ENCODE peak calls at places on chromosomes 7 and 10, in eight cellular contexts. One of them, this sample, is unnamed.

GRCh38 chr7:158685727-158686126 is 18.9 kb downstream of the NCAPG2 start:
- DNase-seq in ovary: no peak
- DNase-seq in A549: no peak
- DNase-seq in transverse colon: no peak
- DNase-seq in HCT116: no peak
- DNase-seq in esophagus muscularis mucosa: no peak
- DNase-seq in GM12892: no peak
- DNase-seq in endothelial cell of umbilical vein: no peak
- DNase-seq in this sample: no peak

GRCh38 chr10:95289003-95289920 is 1.5 kb downstream of the PDLIM1 start:
- DNase-seq in ovary: no peak
- DNase-seq in A549: peak
- DNase-seq in transverse colon: peak
- DNase-seq in HCT116: no peak
- DNase-seq in esophagus muscularis mucosa: no peak
- DNase-seq in GM12892: no peak
- DNase-seq in endothelial cell of umbilical vein: no peak
- DNase-seq in this sample: no peak

GRCh38 chr10:130745251-130745650 is 566.3 kb downstream of the TCERG1L start:
- DNase-seq in ovary: no peak
- DNase-seq in A549: no peak
- DNase-seq in transverse colon: no peak
- DNase-seq in HCT116: no peak
- DNase-seq in esophagus muscularis mucosa: no peak
- DNase-seq in GM12892: no peak
- DNase-seq in endothelial cell of umbilical vein: no peak
- DNase-seq in this sample: no peak

GRCh38 chr7:139044813-139045794 is 9.3 kb upstream of the ZC3HAV1L start:
- DNase-seq in ovary: no peak
- DNase-seq in A549: no peak
- DNase-seq in transverse colon: no peak
- DNase-seq in HCT116: no peak
- DNase-seq in esophagus muscularis mucosa: no peak
- DNase-seq in GM12892: no peak
- DNase-seq in endothelial cell of umbilical vein: no peak
- DNase-seq in this sample: no peak

GRCh38 chr7:155792315-155792960 is 19.8 kb downstream of the SHH start:
- DNase-seq in ovary: no peak
- DNase-seq in A549: no peak
- DNase-seq in transverse colon: no peak
- DNase-seq in HCT116: no peak
- DNase-seq in esophagus muscularis mucosa: no peak
- DNase-seq in GM12892: no peak
- DNase-seq in endothelial cell of umbilical vein: no peak
- DNase-seq in this sample: no peak

GRCh38 chr7:106730021-106730420 is 69.1 kb upstream of the CCDC71L start:
- DNase-seq in ovary: no peak
- DNase-seq in A549: no peak
- DNase-seq in transverse colon: no peak
- DNase-seq in HCT116: no peak
- DNase-seq in esophagus muscularis mucosa: no peak
- DNase-seq in GM12892: no peak
- DNase-seq in endothelial cell of umbilical vein: peak
- DNase-seq in this sample: no peak

GRCh38 chr10:69406816-69407580 is 9.7 kb downstream of the TACR2 start:
- DNase-seq in ovary: no peak
- DNase-seq in A549: no peak
- DNase-seq in transverse colon: no peak
- DNase-seq in HCT116: no peak
- DNase-seq in esophagus muscularis mucosa: no peak
- DNase-seq in GM12892: no peak
- DNase-seq in endothelial cell of umbilical vein: no peak
- DNase-seq in this sample: no peak

GRCh38 chr10:42551582-42552187 is 86.7 kb downstream of the ZNF33B start:
- DNase-seq in ovary: peak
- DNase-seq in A549: no peak
- DNase-seq in transverse colon: no peak
- DNase-seq in HCT116: no peak
- DNase-seq in esophagus muscularis mucosa: no peak
- DNase-seq in GM12892: no peak
- DNase-seq in endothelial cell of umbilical vein: no peak
- DNase-seq in this sample: no peak

GRCh38 chr10:132113206-132113605 is 47.5 kb downstream of the JAKMIP3 start:
- DNase-seq in ovary: peak
- DNase-seq in A549: no peak
- DNase-seq in transverse colon: no peak
- DNase-seq in HCT116: no peak
- DNase-seq in esophagus muscularis mucosa: no peak
- DNase-seq in GM12892: no peak
- DNase-seq in endothelial cell of umbilical vein: no peak
- DNase-seq in this sample: no peak

GRCh38 chr10:30792025-30792424 is 162.5 kb upstream of the LYZL2 start:
- DNase-seq in ovary: no peak
- DNase-seq in A549: no peak
- DNase-seq in transverse colon: no peak
- DNase-seq in HCT116: no peak
- DNase-seq in esophagus muscularis mucosa: no peak
- DNase-seq in GM12892: no peak
- DNase-seq in endothelial cell of umbilical vein: no peak
- DNase-seq in this sample: no peak

GRCh38 chr10:75430000-75430763 is 1.2 kb upstream of the LRMDA start:
- DNase-seq in ovary: peak
- DNase-seq in A549: peak
- DNase-seq in transverse colon: peak
- DNase-seq in HCT116: no peak
- DNase-seq in esophagus muscularis mucosa: no peak
- DNase-seq in GM12892: no peak
- DNase-seq in endothelial cell of umbilical vein: peak
- DNase-seq in this sample: peak

GRCh38 chr7:155538293-155538692 is 8.1 kb downstream of the CNPY1 start:
- DNase-seq in ovary: no peak
- DNase-seq in A549: no peak
- DNase-seq in transverse colon: no peak
- DNase-seq in HCT116: no peak
- DNase-seq in esophagus muscularis mucosa: no peak
- DNase-seq in GM12892: no peak
- DNase-seq in endothelial cell of umbilical vein: no peak
- DNase-seq in this sample: no peak

GRCh38 chr7:133633055-133633454 is 380.2 kb downstream of the EXOC4 start:
- DNase-seq in ovary: no peak
- DNase-seq in A549: peak
- DNase-seq in transverse colon: no peak
- DNase-seq in HCT116: no peak
- DNase-seq in esophagus muscularis mucosa: no peak
- DNase-seq in GM12892: no peak
- DNase-seq in endothelial cell of umbilical vein: peak
- DNase-seq in this sample: no peak

GRCh38 chr7:460374-461117 is 59.1 kb downstream of the PDGFA start:
- DNase-seq in ovary: no peak
- DNase-seq in A549: no peak
- DNase-seq in transverse colon: no peak
- DNase-seq in HCT116: no peak
- DNase-seq in esophagus muscularis mucosa: no peak
- DNase-seq in GM12892: no peak
- DNase-seq in endothelial cell of umbilical vein: peak
- DNase-seq in this sample: no peak

GRCh38 chr10:61902448-61903183 is 1.1 kb downstream of the ARID5B start:
- DNase-seq in ovary: peak
- DNase-seq in A549: peak
- DNase-seq in transverse colon: peak
- DNase-seq in HCT116: peak
- DNase-seq in esophagus muscularis mucosa: no peak
- DNase-seq in GM12892: no peak
- DNase-seq in endothelial cell of umbilical vein: peak
- DNase-seq in this sample: peak

GRCh38 chr10:24951201-24952145 is 933 bp downstream of the PRTFDC1 start:
- DNase-seq in ovary: peak
- DNase-seq in A549: peak
- DNase-seq in transverse colon: peak
- DNase-seq in HCT116: no peak
- DNase-seq in esophagus muscularis mucosa: peak
- DNase-seq in GM12892: no peak
- DNase-seq in endothelial cell of umbilical vein: peak
- DNase-seq in this sample: peak
- TF ChIP-seq POLR2A in ovary: no peak
- TF ChIP-seq POLR2A in A549: no peak
- TF ChIP-seq POLR2A in transverse colon: no peak
- TF ChIP-seq POLR2A in HCT116: no peak
- TF ChIP-seq POLR2A in esophagus muscularis mucosa: no peak
- TF ChIP-seq POLR2A in GM12892: no peak
- TF ChIP-seq POLR2A in endothelial cell of umbilical vein: no peak
- TF ChIP-seq POLR2A in this sample: no peak

GRCh38 chr7:97872025-97872669 is at the start of gene ASNS:
- DNase-seq in ovary: peak
- DNase-seq in A549: peak
- DNase-seq in transverse colon: peak
- DNase-seq in HCT116: peak
- DNase-seq in esophagus muscularis mucosa: peak
- DNase-seq in GM12892: peak
- DNase-seq in endothelial cell of umbilical vein: peak
- DNase-seq in this sample: peak
- TF ChIP-seq POLR2A in ovary: peak
- TF ChIP-seq POLR2A in A549: peak
- TF ChIP-seq POLR2A in transverse colon: peak
- TF ChIP-seq POLR2A in HCT116: peak
- TF ChIP-seq POLR2A in esophagus muscularis mucosa: no peak
- TF ChIP-seq POLR2A in GM12892: peak
- TF ChIP-seq POLR2A in endothelial cell of umbilical vein: peak
- TF ChIP-seq POLR2A in this sample: no peak

GRCh38 chr7:36152756-36153570 is at the start of gene EEPD1:
- DNase-seq in ovary: peak
- DNase-seq in A549: peak
- DNase-seq in transverse colon: peak
- DNase-seq in HCT116: peak
- DNase-seq in esophagus muscularis mucosa: peak
- DNase-seq in GM12892: peak
- DNase-seq in endothelial cell of umbilical vein: peak
- DNase-seq in this sample: peak

GRCh38 chr7:36153571-36154097 is 580 bp downstream of the EEPD1 start:
- DNase-seq in ovary: peak
- DNase-seq in A549: peak
- DNase-seq in transverse colon: no peak
- DNase-seq in HCT116: no peak
- DNase-seq in esophagus muscularis mucosa: no peak
- DNase-seq in GM12892: no peak
- DNase-seq in endothelial cell of umbilical vein: no peak
- DNase-seq in this sample: no peak

GRCh38 chr7:36154255-36155212 is 1.5 kb downstream of the EEPD1 start:
- DNase-seq in ovary: peak
- DNase-seq in A549: no peak
- DNase-seq in transverse colon: no peak
- DNase-seq in HCT116: no peak
- DNase-seq in esophagus muscularis mucosa: no peak
- DNase-seq in GM12892: no peak
- DNase-seq in endothelial cell of umbilical vein: no peak
- DNase-seq in this sample: no peak

GRCh38 chr7:36149694-36150452 is 3.2 kb upstream of the EEPD1 start:
- DNase-seq in ovary: no peak
- DNase-seq in A549: no peak
- DNase-seq in transverse colon: no peak
- DNase-seq in HCT116: no peak
- DNase-seq in esophagus muscularis mucosa: peak
- DNase-seq in GM12892: no peak
- DNase-seq in endothelial cell of umbilical vein: no peak
- DNase-seq in this sample: no peak

DNA sequence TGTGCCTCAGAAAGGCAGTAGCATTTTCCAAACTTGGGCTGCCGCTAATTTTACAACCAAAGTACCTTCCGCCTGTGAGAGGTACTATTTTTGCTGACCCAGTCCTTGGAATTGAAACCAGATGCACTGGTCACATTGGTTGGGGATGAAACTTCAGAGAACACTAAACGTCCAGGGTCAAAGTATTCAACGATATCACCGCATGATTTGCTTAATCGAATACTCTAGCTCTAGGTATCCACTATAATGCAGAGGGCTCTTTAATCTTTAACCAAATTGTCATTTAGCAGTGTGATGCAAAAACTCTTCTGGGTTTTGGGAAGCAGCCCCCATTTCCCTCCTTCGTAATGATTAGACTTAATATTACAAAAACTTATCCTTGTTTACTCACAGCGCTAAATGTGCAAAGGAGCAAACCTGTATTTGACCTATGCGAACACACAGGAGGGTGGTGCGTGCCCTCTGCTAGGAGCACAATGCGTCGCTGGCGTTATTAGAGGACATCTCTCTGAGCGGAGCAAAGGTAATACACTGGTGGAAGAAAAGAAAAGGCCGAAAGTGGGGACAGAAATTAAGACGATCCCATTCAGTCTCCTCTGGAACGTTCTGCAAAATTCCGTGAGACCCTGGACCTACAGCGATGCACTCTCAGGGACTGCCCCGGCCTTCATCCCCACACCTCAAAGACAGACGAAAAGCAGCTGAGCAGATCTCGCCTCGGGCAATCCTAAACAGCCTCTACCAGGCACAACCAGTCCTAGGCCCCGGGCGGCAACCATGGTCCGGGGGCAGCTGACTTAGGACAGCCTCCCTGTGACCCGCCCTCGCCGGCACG is 916 bp upstream of the EEPD1 start:
- DNase-seq in ovary: no peak
- DNase-seq in A549: no peak
- DNase-seq in transverse colon: no peak
- DNase-seq in HCT116: no peak
- DNase-seq in esophagus muscularis mucosa: no peak
- DNase-seq in GM12892: no peak
- DNase-seq in endothelial cell of umbilical vein: peak
- DNase-seq in this sample: no peak
- TF ChIP-seq POLR2A in ovary: no peak
- TF ChIP-seq POLR2A in A549: peak
- TF ChIP-seq POLR2A in transverse colon: peak
- TF ChIP-seq POLR2A in HCT116: no peak
- TF ChIP-seq POLR2A in esophagus muscularis mucosa: no peak
- TF ChIP-seq POLR2A in GM12892: no peak
- TF ChIP-seq POLR2A in endothelial cell of umbilical vein: no peak
- TF ChIP-seq POLR2A in this sample: peak

DNA sequence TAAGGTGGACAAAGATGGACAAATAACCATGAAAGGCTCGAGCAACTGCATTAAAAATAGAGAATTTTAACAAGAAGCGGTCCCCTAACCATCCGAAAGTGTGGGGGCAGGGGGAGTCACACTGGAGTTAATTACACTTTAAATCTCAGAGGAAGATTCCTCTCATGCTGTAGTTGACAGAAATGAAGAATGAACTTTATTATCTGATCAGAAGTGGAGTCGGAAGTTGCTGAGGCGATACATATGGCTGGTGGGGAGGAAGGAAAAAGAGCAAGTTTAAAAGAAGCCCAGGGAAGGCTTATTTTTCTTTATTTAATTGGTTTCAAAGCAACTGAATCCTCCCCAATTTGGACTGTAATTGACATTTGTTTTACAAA is 102.3 kb upstream of the FAM171A1 start:
- DNase-seq in ovary: no peak
- DNase-seq in A549: no peak
- DNase-seq in transverse colon: no peak
- DNase-seq in HCT116: no peak
- DNase-seq in esophagus muscularis mucosa: no peak
- DNase-seq in GM12892: no peak
- DNase-seq in endothelial cell of umbilical vein: no peak
- DNase-seq in this sample: no peak
- TF ChIP-seq POLR2A in ovary: no peak
- TF ChIP-seq POLR2A in A549: no peak
- TF ChIP-seq POLR2A in transverse colon: no peak
- TF ChIP-seq POLR2A in HCT116: no peak
- TF ChIP-seq POLR2A in esophagus muscularis mucosa: no peak
- TF ChIP-seq POLR2A in GM12892: no peak
- TF ChIP-seq POLR2A in endothelial cell of umbilical vein: no peak
- TF ChIP-seq POLR2A in this sample: no peak

GRCh38 chr10:11901454-11902431 is 78.6 kb downstream of the PROSER2 start:
- DNase-seq in ovary: no peak
- DNase-seq in A549: no peak
- DNase-seq in transverse colon: no peak
- DNase-seq in HCT116: no peak
- DNase-seq in esophagus muscularis mucosa: no peak
- DNase-seq in GM12892: no peak
- DNase-seq in endothelial cell of umbilical vein: peak
- DNase-seq in this sample: no peak
- TF ChIP-seq POLR2A in ovary: no peak
- TF ChIP-seq POLR2A in A549: no peak
- TF ChIP-seq POLR2A in transverse colon: no peak
- TF ChIP-seq POLR2A in HCT116: no peak
- TF ChIP-seq POLR2A in esophagus muscularis mucosa: no peak
- TF ChIP-seq POLR2A in GM12892: no peak
- TF ChIP-seq POLR2A in endothelial cell of umbilical vein: no peak
- TF ChIP-seq POLR2A in this sample: no peak

This sample was measured in thyroid gland.